ENCODE peak calls at places on chromosomes 16 and 17, in ten cellular contexts. A is astrocyte of the spinal cord, X is Caco-2, G is GM23338, T is A549, C is HL-60, K is GM12865, R is WERI-Rb-1, I is omental fat pad, M is choroid plexus epithelial cell. Q is an unnamed sample.

GRCh38 chr17:78038748-78039288 is 80.3 kb downstream of the TNRC6C start:
- DNase-seq in A (no peak), X (no peak), G (no peak), T (no peak), C (no peak), K (no peak), R (no peak), I (no peak), M (no peak), Q (no peak)

GRCh38 chr17:78798695-78799559 is 16.9 kb upstream of the CYTH1 start:
- DNase-seq in A (no peak), X (no peak), G (peak), T (no peak), C (no peak), K (peak), R (peak), I (no peak), M (peak), Q (no peak)

GRCh38 chr17:32998893-32999240 is 7.2 kb downstream of the SPACA3 start:
- DNase-seq in A (no peak), X (peak), G (no peak), T (no peak), C (no peak), K (no peak), R (no peak), I (no peak), M (peak), Q (no peak)

GRCh38 chr17:57471941-57472368 is 215.6 kb downstream of the MSI2 start:
- DNase-seq in A (no peak), X (no peak), G (peak), T (no peak), C (no peak), K (no peak), R (peak), I (no peak), M (no peak), Q (no peak)

GRCh38 chr17:42055003-42055402 is 4.6 kb upstream of the C17orf113 start:
- DNase-seq in A (no peak), X (no peak), G (no peak), T (no peak), C (no peak), K (no peak), R (no peak), I (no peak), M (no peak), Q (no peak)

GRCh38 chr17:2395258-2396170 is 5.3 kb downstream of the MNT start:
- DNase-seq in A (no peak), X (no peak), G (no peak), T (peak), C (no peak), K (peak), R (no peak), I (no peak), M (peak), Q (no peak)

GRCh38 chr16:31873556-31874353 is at the start of gene ZNF267:
- DNase-seq in A (peak), X (peak), G (peak), T (peak), C (peak), K (peak), R (peak), I (peak), M (peak), Q (peak)

GRCh38 chr16:14202697-14203096 is 131.6 kb downstream of the MRTFB start:
- DNase-seq in A (no peak), X (no peak), G (peak), T (no peak), C (no peak), K (peak), R (no peak), I (no peak), M (peak), Q (no peak)

GRCh38 chr17:41060052-41060604 is at the start of gene KRTAP2-3:
- DNase-seq in A (peak), X (no peak), G (no peak), T (peak), C (no peak), K (no peak), R (no peak), I (no peak), M (peak), Q (no peak)

GRCh38 chr17:19590912-19591551 is 57.4 kb downstream of the SLC47A1 start:
- DNase-seq in A (no peak), X (no peak), G (peak), T (no peak), C (no peak), K (no peak), R (no peak), I (no peak), M (no peak), Q (no peak)

GRCh38 chr17:9244066-9245052 is 223.0 kb downstream of the NTN1 start:
- DNase-seq in A (peak), X (no peak), G (no peak), T (no peak), C (no peak), K (no peak), R (no peak), I (no peak), M (peak), Q (no peak)

GRCh38 chr17:76683921-76684745 is 26.6 kb downstream of the MXRA7 start:
- DNase-seq in A (no peak), X (no peak), G (no peak), T (no peak), C (no peak), K (no peak), R (no peak), I (no peak), M (no peak), Q (no peak)

GRCh38 chr17:74852237-74853047 is 7.2 kb downstream of the GRIN2C start:
- DNase-seq in A (no peak), X (peak), G (peak), T (no peak), C (peak), K (peak), R (no peak), I (no peak), M (peak), Q (peak)

GRCh38 chr17:83090424-83091256 is 11.2 kb downstream of the METRNL start:
- DNase-seq in A (no peak), X (no peak), G (no peak), T (no peak), C (no peak), K (no peak), R (no peak), I (no peak), M (no peak), Q (no peak)

GRCh38 chr17:29014716-29015115 is 8.9 kb upstream of the SEZ6 start:
- DNase-seq in A (no peak), X (no peak), G (no peak), T (no peak), C (no peak), K (no peak), R (no peak), I (no peak), M (no peak), Q (no peak)

GRCh38 chr16:10172848-10173655 is 9.2 kb downstream of the GRIN2A start:
- DNase-seq in A (peak), X (no peak), G (peak), T (no peak), C (no peak), K (peak), R (no peak), I (no peak), M (no peak), Q (no peak)

GRCh38 chr16:28149016-28149888 is 62.5 kb downstream of the XPO6 start:
- DNase-seq in A (no peak), X (no peak), G (no peak), T (no peak), C (peak), K (no peak), R (no peak), I (no peak), M (no peak), Q (no peak)

GRCh38 chr16:21092951-21093350 is 57.7 kb downstream of the DNAH3 start:
- DNase-seq in A (no peak), X (no peak), G (no peak), T (no peak), C (no peak), K (no peak), R (no peak), I (no peak), M (no peak), Q (no peak)

GRCh38 chr16:617855-618254 is 12.9 kb upstream of the WFIKKN1 start:
- DNase-seq in A (no peak), X (no peak), G (no peak), T (no peak), C (no peak), K (no peak), R (peak), I (no peak), M (no peak), Q (no peak)

GRCh38 chr16:78607465-78607864 is 508.0 kb downstream of the WWOX start:
- DNase-seq in A (peak), X (no peak), G (no peak), T (no peak), C (no peak), K (no peak), R (no peak), I (no peak), M (peak), Q (no peak)

GRCh38 chr17:34980681-34981537 is 597 bp downstream of the LIG3 start:
- DNase-seq in A (peak), X (peak), G (peak), T (peak), C (peak), K (peak), R (peak), I (no peak), M (peak), Q (peak)

GRCh38 chr17:27496501-27496943 is 40.3 kb downstream of the KSR1 start:
- DNase-seq in A (no peak), X (peak), G (peak), T (peak), C (no peak), K (peak), R (peak), I (no peak), M (no peak), Q (peak)

GRCh38 chr17:75039238-75039637 is 7.5 kb downstream of the ATP5PD start:
- DNase-seq in A (no peak), X (no peak), G (no peak), T (no peak), C (no peak), K (no peak), R (no peak), I (no peak), M (no peak), Q (no peak)

GRCh38 chr17:30503558-30503957 is 26.4 kb downstream of the GOSR1 start:
- DNase-seq in A (no peak), X (no peak), G (no peak), T (no peak), C (no peak), K (no peak), R (no peak), I (no peak), M (no peak), Q (no peak)

GRCh38 chr17:59427425-59427921 is 96.0 kb downstream of the YPEL2 start:
- DNase-seq in A (peak), X (no peak), G (no peak), T (no peak), C (no peak), K (peak), R (no peak), I (no peak), M (peak), Q (no peak)

GRCh38 chr17:78957076-78957475 is 22.6 kb downstream of the LGALS3BP start:
- DNase-seq in A (peak), X (no peak), G (no peak), T (no peak), C (no peak), K (no peak), R (no peak), I (no peak), M (peak), Q (no peak)

GRCh38 chr17:28071891-28072606 is 29.6 kb downstream of the NLK start:
- DNase-seq in A (peak), X (no peak), G (no peak), T (no peak), C (no peak), K (peak), R (no peak), I (no peak), M (peak), Q (no peak)

GRCh38 chr16:69727916-69728270 is 1.5 kb upstream of the NQO1 start:
- DNase-seq in A (no peak), X (no peak), G (no peak), T (no peak), C (no peak), K (no peak), R (no peak), I (no peak), M (no peak), Q (no peak)

GRCh38 chr17:17028059-17028877 is 14.0 kb upstream of the MPRIP start:
- DNase-seq in A (peak), X (peak), G (peak), T (peak), C (no peak), K (no peak), R (peak), I (no peak), M (peak), Q (peak)

GRCh38 chr17:47470836-47471235 is 60.1 kb upstream of the NPEPPS start:
- DNase-seq in A (no peak), X (no peak), G (no peak), T (no peak), C (no peak), K (no peak), R (no peak), I (no peak), M (no peak), Q (no peak)

GRCh38 chr17:33285413-33285812 is 7.7 kb downstream of the ASIC2 start:
- DNase-seq in A (no peak), X (no peak), G (no peak), T (no peak), C (no peak), K (no peak), R (no peak), I (no peak), M (no peak), Q (no peak)

GRCh38 chr16:87956771-87957279 is 5.6 kb downstream of the BANP start:
- DNase-seq in A (peak), X (no peak), G (peak), T (peak), C (no peak), K (peak), R (peak), I (no peak), M (peak), Q (no peak)

GRCh38 chr17:17466511-17466910 is 10.3 kb upstream of the MED9 start:
- DNase-seq in A (no peak), X (no peak), G (no peak), T (no peak), C (no peak), K (no peak), R (no peak), I (no peak), M (no peak), Q (no peak)

GRCh38 chr17:77437017-77437416 is 296.2 kb downstream of the SEC14L1 start:
- DNase-seq in A (peak), X (no peak), G (no peak), T (no peak), C (peak), K (no peak), R (no peak), I (no peak), M (peak), Q (no peak)

GRCh38 chr16:81495321-81496234 is 51.0 kb downstream of the CMIP start:
- DNase-seq in A (no peak), X (no peak), G (no peak), T (no peak), C (no peak), K (no peak), R (no peak), I (no peak), M (no peak), Q (no peak)

GRCh38 chr17:1058423-1059130 is 61.6 kb downstream of the TIMM22 start:
- DNase-seq in A (peak), X (peak), G (peak), T (peak), C (no peak), K (peak), R (peak), I (no peak), M (peak), Q (no peak)
- TF ChIP-seq CTCF in A (peak), X (peak), G (peak), T (peak), C (no peak), K (peak), R (peak), I (no peak), M (peak), Q (peak)

DNA sequence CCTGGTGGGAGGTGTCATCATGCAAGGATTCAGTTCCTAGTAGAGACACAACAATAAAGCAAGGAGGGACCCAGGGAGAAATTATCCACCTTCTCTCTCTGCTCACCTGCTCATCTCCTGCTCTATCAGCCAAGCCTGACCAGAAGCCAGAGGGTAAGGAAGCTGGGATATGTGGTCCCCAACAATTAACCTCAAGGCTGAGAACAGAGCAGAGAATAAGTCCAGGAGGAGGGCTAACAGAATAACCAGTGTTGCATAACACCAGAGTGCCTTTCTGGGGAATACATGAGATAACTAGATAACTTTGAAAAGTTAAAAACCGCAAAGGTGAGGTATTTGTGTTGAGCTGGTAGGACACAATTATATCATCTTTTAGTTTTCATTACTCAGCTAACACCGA is 180.8 kb downstream of the SALL1 start:
- DNase-seq in A (no peak), X (no peak), G (no peak), T (no peak), C (no peak), K (no peak), R (no peak), I (no peak), M (no peak), Q (no peak)
- TF ChIP-seq CTCF in A (no peak), X (no peak), G (no peak), T (no peak), C (no peak), K (no peak), R (no peak), I (no peak), M (no peak), Q (no peak)

DNA sequence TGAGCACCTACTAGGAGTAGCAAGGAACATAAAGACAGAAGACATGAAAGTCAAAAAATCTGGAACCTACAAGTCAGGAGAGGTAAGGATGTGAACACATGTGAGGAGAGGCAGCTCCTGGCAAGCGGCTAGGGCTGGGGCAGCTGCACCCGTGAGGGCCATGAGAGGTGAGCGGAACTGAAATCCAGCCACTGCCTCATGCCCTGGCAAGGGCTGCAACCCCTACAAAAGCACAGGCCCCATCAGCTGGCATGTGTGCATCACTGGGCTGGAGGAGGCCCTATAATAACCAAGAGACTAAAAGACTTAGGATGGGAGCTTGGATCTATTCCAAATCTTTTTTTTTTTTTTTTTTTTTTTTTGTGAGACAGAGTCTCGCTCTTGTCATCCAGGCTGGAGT is 40.3 kb upstream of the ERN1 start:
- DNase-seq in A (no peak), X (no peak), G (no peak), T (no peak), C (no peak), K (no peak), R (no peak), I (no peak), M (no peak), Q (no peak)
- TF ChIP-seq CTCF in A (no peak), X (no peak), G (no peak), T (no peak), C (no peak), K (no peak), R (no peak), I (no peak), M (no peak), Q (no peak)

DNA sequence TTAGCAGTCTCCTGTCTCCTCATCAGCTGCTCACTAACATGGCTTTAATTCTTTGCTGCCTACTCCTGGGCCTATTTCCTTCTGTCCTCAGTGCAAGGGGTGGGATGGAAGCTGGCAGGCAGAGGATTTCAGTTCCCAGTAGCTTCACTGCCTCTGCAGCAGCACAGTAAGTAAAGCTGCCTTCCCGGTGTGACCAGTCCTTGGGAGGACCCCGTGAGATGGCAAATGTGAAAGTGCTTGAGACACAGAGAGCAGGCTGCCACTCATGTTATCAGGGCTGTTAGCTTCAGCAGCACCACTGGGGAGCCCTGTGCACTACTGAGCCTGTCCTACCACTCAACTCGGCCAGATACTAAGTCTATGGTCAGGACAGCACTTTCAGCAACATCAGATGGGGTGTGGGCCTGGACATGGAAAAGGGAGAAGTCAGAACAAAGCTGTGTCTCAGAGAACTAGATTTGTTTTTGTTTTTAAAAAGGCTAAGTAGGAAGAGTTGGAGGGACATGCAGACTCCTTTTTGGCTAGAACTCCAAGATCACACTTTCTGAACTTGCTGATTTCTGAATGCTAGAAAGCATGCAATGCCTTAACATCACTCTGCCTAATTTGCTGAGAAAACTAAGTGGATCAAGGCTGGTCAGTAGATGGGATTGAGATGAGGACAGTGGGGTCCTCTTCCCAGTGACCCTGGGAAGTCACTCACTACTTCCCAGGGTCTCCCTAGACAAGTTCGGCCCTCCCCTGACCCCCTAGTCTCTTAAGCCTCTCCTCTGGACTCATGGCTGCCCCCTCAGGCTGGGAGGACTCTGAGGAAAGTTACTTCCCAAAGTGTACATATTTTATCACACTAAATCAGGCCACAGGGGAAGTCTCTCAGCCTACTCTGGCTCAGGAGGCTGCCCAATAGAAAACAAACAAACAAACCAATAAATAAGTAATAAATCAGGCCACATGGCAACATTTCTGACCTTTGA is 1.1 kb downstream of the ACSF2 start:
- DNase-seq in A (peak), X (peak), G (peak), T (peak), C (no peak), K (peak), R (peak), I (no peak), M (peak), Q (no peak)
- TF ChIP-seq CTCF in A (peak), X (peak), G (peak), T (peak), C (no peak), K (peak), R (peak), I (no peak), M (peak), Q (peak)

DNA sequence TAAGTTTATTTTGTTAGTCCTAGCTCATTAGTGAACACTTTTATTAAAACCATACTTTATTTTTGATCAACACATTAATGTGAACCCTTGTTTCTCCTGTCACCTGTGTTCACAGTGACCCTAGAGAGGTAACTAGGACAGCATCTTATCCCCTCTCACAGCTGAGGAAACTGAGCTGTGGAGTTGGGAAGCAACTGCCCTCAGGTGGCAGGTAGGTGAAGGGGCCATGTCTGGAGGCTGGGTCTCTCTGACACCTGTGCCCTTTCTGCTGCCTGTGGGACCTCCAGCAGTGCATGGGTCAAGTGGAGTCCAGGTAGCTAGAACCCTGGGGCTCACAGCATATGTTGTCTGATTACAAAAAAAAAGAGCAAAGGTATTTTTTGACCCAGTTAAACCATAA is 22.9 kb upstream of the SLC12A3 start:
- DNase-seq in A (no peak), X (no peak), G (no peak), T (no peak), C (no peak), K (no peak), R (no peak), I (no peak), M (no peak), Q (no peak)
- TF ChIP-seq CTCF in A (no peak), X (no peak), G (no peak), T (no peak), C (no peak), K (no peak), R (no peak), I (no peak), M (no peak), Q (no peak)